ENCODE peak calls at places on chromosomes 7 and 10, in four cellular contexts. O, K, Q and V are unnamed samples. For H3K9me3, the result is how much of the 10 kb centered on the place peaks cover.

GRCh38 chr7:78747568-78747967 is 705.9 kb downstream of the MAGI2 start:
- DNase-seq in O (no peak), K (no peak), Q (no peak), V (no peak)

GRCh38 chr7:31145339-31145738 is 93.2 kb downstream of the ADCYAP1R1 start:
- DNase-seq in O (no peak), K (no peak), Q (no peak), V (no peak)

GRCh38 chr10:95414844-95415545 is 124.2 kb upstream of the PDLIM1 start:
- DNase-seq in O (no peak), K (peak), Q (no peak), V (no peak)

GRCh38 chr10:103808784-103809183 is 46.6 kb downstream of the SH3PXD2A start:
- DNase-seq in O (no peak), K (peak), Q (no peak), V (no peak)

GRCh38 chr10:132859084-132859855 is 73.3 kb upstream of the NKX6-2 start:
- DNase-seq in O (no peak), K (peak), Q (no peak), V (no peak)

GRCh38 chr7:46071601-46072000 is 150.5 kb upstream of the IGFBP3 start:
- DNase-seq in O (no peak), K (no peak), Q (no peak), V (no peak)

GRCh38 chr7:82163586-82163985 is 280.0 kb downstream of the CACNA2D1 start:
- DNase-seq in O (no peak), K (no peak), Q (no peak), V (no peak)

GRCh38 chr7:37448637-37449331 is at the start of gene ELMO1:
- DNase-seq in O (no peak), K (peak), Q (peak), V (peak)

GRCh38 chr7:88523645-88524044 is 217.0 kb upstream of the STEAP4 start:
- DNase-seq in O (no peak), K (no peak), Q (no peak), V (no peak)

GRCh38 chr10:34812771-34813170 is 2.3 kb downstream of the PARD3 start:
- DNase-seq in O (no peak), K (no peak), Q (no peak), V (no peak)

GRCh38 chr10:23067939-23068775 is 27.2 kb upstream of the MSRB2 start:
- DNase-seq in O (peak), K (peak), Q (peak), V (peak)

GRCh38 chr7:151665363-151665762 is 145.7 kb upstream of the RHEB start:
- DNase-seq in O (no peak), K (peak), Q (no peak), V (no peak)

GRCh38 chr10:88281592-88282268 is 301.4 kb downstream of the RNLS start:
- DNase-seq in O (no peak), K (no peak), Q (peak), V (no peak)

GRCh38 chr10:5551531-5552375 is 27.0 kb downstream of the CALML3 start:
- DNase-seq in O (no peak), K (peak), Q (peak), V (no peak)

GRCh38 chr7:111640416-111640815 is 78.1 kb upstream of the IMMP2L start:
- DNase-seq in O (no peak), K (no peak), Q (no peak), V (no peak)

GRCh38 chr7:32158076-32158475 is 87.9 kb upstream of the PDE1C start:
- DNase-seq in O (no peak), K (no peak), Q (peak), V (no peak)

GRCh38 chr10:117555017-117555416 is 12.5 kb downstream of the EMX2 start:
- DNase-seq in O (no peak), K (no peak), Q (no peak), V (no peak)

GRCh38 chr10:129836253-129836652 is 127.8 kb downstream of the EBF3 start:
- DNase-seq in O (no peak), K (no peak), Q (no peak), V (no peak)

GRCh38 chr7:36204044-36204663 is 51.1 kb downstream of the EEPD1 start:
- DNase-seq in O (no peak), K (no peak), Q (no peak), V (no peak)

GRCh38 chr10:60042262-60042661 is 135.9 kb upstream of the CCDC6 start:
- DNase-seq in O (no peak), K (no peak), Q (no peak), V (no peak)

GRCh38 chr7:79141252-79141651 is 312.2 kb downstream of the MAGI2 start:
- DNase-seq in O (no peak), K (no peak), Q (no peak), V (no peak)

GRCh38 chr7:91630581-91631370 is 249.7 kb downstream of the MTERF1 start:
- DNase-seq in O (no peak), K (no peak), Q (no peak), V (no peak)

GRCh38 chr10:19629559-19629958 is 186.7 kb upstream of the PLXDC2 start:
- DNase-seq in O (no peak), K (peak), Q (no peak), V (peak)

DNA sequence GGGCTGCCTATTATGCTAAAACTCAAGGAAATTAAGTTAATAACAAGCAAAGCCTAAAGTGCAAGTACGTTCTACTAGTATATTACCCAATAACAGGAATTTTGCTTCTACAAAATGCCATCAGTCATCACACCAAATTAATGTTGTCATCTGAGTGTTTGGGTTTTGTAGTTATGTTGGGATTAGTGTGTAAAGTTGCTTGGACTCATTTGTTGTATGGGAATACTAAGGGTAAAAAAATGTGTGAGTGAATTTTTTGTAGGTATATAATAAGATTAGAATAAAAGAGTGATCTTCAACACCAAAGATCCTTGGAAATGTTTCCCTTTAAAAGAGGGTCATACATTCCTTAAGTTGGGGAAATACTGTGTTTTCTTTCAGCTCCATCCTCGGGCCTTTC is 38.6 kb downstream of the NRP1 start:
- DNase-seq in O (no peak), K (no peak), Q (no peak), V (no peak)
- H3K27ac ChIP-seq in O (peak), K (no peak), Q (peak), V (no peak)

DNA sequence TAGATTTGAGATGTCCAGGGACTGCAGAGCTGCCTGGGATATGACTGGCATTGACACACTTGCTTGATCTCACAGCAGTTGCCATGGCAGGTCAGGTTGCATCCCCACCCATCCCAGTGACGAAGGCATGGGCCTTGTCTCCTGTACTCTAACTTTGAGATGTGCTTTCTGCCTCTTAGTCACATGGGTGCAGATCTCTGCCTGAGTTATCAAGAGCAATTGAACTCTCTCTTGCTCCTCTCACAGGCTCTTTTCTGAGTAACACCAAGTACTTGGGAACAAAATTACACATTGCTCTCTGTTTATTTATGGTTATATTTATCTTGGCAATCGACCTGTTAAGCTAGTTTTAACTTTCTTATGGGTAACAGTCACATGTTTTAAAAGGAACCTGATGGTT is 237.3 kb downstream of the NSUN6 start:
- DNase-seq in O (no peak), K (no peak), Q (no peak), V (no peak)
- H3K9me3 ChIP-seq in O (under half), K (under half), Q (under half), V (under half)

DNA sequence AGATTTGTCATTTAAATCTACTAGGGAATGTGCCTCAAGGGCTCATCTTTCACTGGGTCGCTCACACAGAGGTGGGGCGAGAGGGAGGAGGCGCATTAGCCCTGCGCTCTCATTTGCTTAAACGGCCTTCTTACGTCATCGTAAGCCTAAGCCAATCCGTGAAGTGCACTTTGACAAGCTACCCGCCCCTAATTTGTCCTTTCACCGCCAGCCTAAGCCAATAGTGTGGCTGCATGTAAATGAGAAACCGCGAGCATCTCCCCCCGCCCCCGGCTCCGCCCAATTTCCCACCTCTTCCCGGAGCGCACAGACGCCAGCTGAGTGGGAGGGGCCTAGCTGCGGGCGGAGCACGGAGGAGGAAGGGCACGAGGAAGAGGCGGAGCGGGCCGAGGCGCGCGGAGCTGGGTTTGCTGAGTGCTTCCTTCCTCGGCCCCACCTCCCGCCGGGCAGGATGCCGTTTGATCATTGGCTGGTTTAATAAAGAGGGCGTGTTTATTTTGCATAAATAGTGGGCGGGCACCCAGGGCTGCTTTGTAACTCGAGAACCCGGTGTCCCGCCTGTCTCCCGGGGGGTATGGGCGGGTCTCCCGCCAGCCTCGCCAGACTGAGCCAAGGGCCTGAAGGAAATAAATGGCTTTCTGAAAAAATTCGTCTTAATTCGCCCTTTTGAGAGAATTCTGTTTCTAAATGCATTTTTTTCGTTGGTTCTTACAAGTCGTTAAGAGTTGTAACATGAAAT is 289.6 kb upstream of the NFE2L3 start:
- DNase-seq in O (peak), K (peak), Q (peak), V (peak)
- H3K4me3 ChIP-seq in O (peak), K (no peak), Q (peak), V (no peak)

DNA sequence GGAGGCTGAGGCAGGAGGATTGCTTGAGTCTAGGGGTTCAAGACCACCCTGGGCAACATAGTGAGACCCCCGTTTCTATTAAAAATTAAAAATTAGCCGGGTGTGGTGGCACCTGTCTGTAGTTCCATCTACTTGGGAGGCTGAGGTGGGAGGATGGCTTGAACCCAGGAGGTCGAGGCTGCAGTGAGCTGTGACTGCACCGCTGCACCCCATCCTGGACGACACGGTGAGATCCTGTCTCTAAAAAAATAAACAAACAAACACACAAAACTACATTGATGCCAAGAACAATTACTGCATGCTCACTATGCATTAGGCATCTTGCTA is 761 bp upstream of the CHST12 start:
- DNase-seq in O (no peak), K (no peak), Q (no peak), V (no peak)
- H3K27ac ChIP-seq in O (peak), K (peak), Q (no peak), V (peak)

DNA sequence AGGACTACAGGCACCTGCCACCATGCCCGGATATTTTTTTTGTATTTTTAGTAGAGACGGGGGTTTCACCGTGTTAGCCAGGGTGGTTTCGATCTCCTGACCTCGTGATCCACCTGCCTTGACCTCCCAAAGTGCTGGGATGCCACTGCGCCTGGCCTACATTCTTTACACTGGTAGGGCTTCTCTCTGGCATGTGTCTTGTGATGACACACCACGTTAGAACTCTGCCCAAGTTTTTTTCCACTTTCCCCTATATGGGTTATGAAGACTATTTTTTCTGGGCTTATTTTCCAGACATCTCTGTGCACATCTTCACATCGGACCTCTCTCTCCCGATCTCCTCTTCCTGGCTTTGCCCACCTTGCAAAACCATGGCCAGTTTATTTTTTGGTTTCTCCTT is 10.7 kb downstream of the FAM200A start:
- DNase-seq in O (no peak), K (no peak), Q (no peak), V (no peak)
- H3K9me3 ChIP-seq in O (under half), K (under half), Q (under half), V (under half)